ENCODE peak calls at places on chromosomes 1 and 21, in nine cellular contexts. P, C, K, D, G, I, A, U and X are unnamed samples.

GRCh38 chr1:177069489-177069888 is 95.0 kb downstream of the ASTN1 start:
- DNase-seq in I (no peak), U (no peak), D (no peak), P (no peak), K (no peak), G (no peak), C (no peak), A (no peak), X (no peak)

GRCh38 chr1:41650176-41650519 is 165.7 kb upstream of the EDN2 start:
- DNase-seq in G (no peak), A (no peak), D (no peak), P (peak), U (no peak), I (peak), C (no peak), K (no peak), X (no peak)

GRCh38 chr1:51790385-51790784 is 88.1 kb downstream of the NRDC start:
- DNase-seq in C (no peak), K (no peak), G (no peak), P (no peak), I (no peak), U (no peak), D (no peak), A (no peak), X (no peak)

GRCh38 chr1:183244466-183244865 is 58.4 kb downstream of the LAMC2 start:
- DNase-seq in C (no peak), A (no peak), P (no peak), K (peak), G (no peak), I (peak), D (peak), U (peak), X (no peak)

GRCh38 chr1:77832889-77833288 is 53.4 kb downstream of the MIGA1 start:
- DNase-seq in G (no peak), I (no peak), P (no peak), U (no peak), C (no peak), A (no peak), D (peak), K (peak), X (no peak)

GRCh38 chr21:43835061-43835460 is 30.0 kb upstream of the AGPAT3 start:
- DNase-seq in C (no peak), G (no peak), K (no peak), D (no peak), U (no peak), P (no peak), A (no peak), I (no peak), X (peak)

GRCh38 chr1:54239041-54239410 is 39.1 kb downstream of the MRPL37 start:
- DNase-seq in C (no peak), G (no peak), I (no peak), P (no peak), U (no peak), D (no peak), K (no peak), A (no peak), X (no peak)

GRCh38 chr1:91885716-91886506 is at the start of gene TGFBR3:
- DNase-seq in K (peak), A (peak), G (peak), I (peak), C (no peak), P (peak), U (peak), D (peak), X (peak)

GRCh38 chr1:23013657-23014056 is 2.0 kb downstream of the TEX46 start:
- DNase-seq in A (no peak), K (no peak), I (no peak), U (no peak), D (no peak), G (no peak), C (peak), P (no peak), X (peak)

GRCh38 chr1:16125088-16125470 is 30.8 kb downstream of the EPHA2 start:
- DNase-seq in G (no peak), P (no peak), K (no peak), D (no peak), C (no peak), A (no peak), I (no peak), U (no peak), X (no peak)

GRCh38 chr1:89069955-89070354 is 4.9 kb upstream of the GBP1 start:
- DNase-seq in G (no peak), A (no peak), P (no peak), C (peak), U (no peak), D (no peak), I (no peak), K (no peak), X (no peak)

GRCh38 chr1:229127301-229127700 is 143.6 kb upstream of the RAB4A start:
- DNase-seq in D (peak), A (no peak), P (peak), I (no peak), K (no peak), U (no peak), C (no peak), G (peak), X (peak)

GRCh38 chr1:197557302-197557701 is 218.0 kb downstream of the DENND1B start:
- DNase-seq in I (no peak), K (no peak), P (no peak), U (no peak), A (no peak), D (peak), G (no peak), C (no peak), X (no peak)

GRCh38 chr1:39436842-39437241 is 54.6 kb upstream of the BMP8A start:
- DNase-seq in U (no peak), I (no peak), P (no peak), A (no peak), D (no peak), G (no peak), C (no peak), K (no peak), X (no peak)

GRCh38 chr1:163866539-163866938 is 544.8 kb downstream of the NUF2 start:
- DNase-seq in C (no peak), U (no peak), D (no peak), K (no peak), P (no peak), A (no peak), G (no peak), I (no peak), X (no peak)

GRCh38 chr1:153498746-153499145 is 37.0 kb downstream of the S100A6 start:
- DNase-seq in A (no peak), K (no peak), P (no peak), U (no peak), D (peak), C (no peak), I (no peak), G (no peak), X (no peak)

GRCh38 chr1:228208831-228209524 is 1.1 kb downstream of the OBSCN start:
- DNase-seq in P (no peak), K (no peak), I (no peak), G (no peak), D (no peak), U (no peak), A (no peak), C (no peak), X (peak)

GRCh38 chr1:164685656-164686055 is 126.7 kb downstream of the PBX1 start:
- DNase-seq in C (no peak), I (no peak), P (no peak), G (no peak), A (no peak), K (no peak), D (no peak), U (no peak), X (no peak)

GRCh38 chr1:2517966-2518365 is 8.4 kb downstream of the PANK4 start:
- DNase-seq in I (no peak), P (no peak), C (no peak), K (no peak), D (no peak), G (no peak), U (no peak), A (no peak), X (no peak)

GRCh38 chr1:225201447-225201846 is 226.4 kb downstream of the LBR start:
- DNase-seq in D (no peak), K (no peak), G (no peak), C (no peak), A (no peak), P (no peak), I (no peak), U (no peak), X (no peak)

GRCh38 chr1:235270625-235271024 is 57.4 kb downstream of the ARID4B start:
- DNase-seq in P (no peak), A (no peak), K (peak), I (no peak), D (peak), U (no peak), G (no peak), C (no peak), X (no peak)

GRCh38 chr1:94807742-94808491 is 12.2 kb upstream of the SLC44A3 start:
- DNase-seq in G (peak), A (no peak), U (no peak), I (no peak), C (no peak), D (no peak), K (no peak), P (peak), X (no peak)

GRCh38 chr1:118142546-118142945 is 42.5 kb downstream of the SPAG17 start:
- DNase-seq in C (no peak), I (no peak), U (no peak), A (no peak), G (no peak), P (no peak), D (no peak), K (no peak), X (no peak)

GRCh38 chr1:57637155-57637554 is 213.3 kb upstream of the DAB1 start:
- DNase-seq in K (no peak), I (no peak), P (no peak), A (no peak), D (peak), U (no peak), C (no peak), G (no peak), X (no peak)

GRCh38 chr1:167683641-167684502 is 37.9 kb upstream of the MPZL1 start:
- DNase-seq in C (no peak), G (no peak), P (no peak), A (no peak), K (no peak), U (no peak), D (peak), I (no peak), X (no peak)

GRCh38 chr1:24679725-24680124 is 36.6 kb downstream of the SRRM1 start:
- DNase-seq in U (no peak), K (no peak), D (no peak), P (no peak), G (no peak), A (no peak), I (no peak), C (no peak), X (no peak)

GRCh38 chr1:89698624-89699023 is 65.7 kb downstream of the LRRC8C start:
- DNase-seq in G (no peak), U (no peak), P (no peak), A (no peak), C (no peak), D (no peak), I (no peak), K (no peak), X (no peak)

GRCh38 chr1:11645670-11646265 is 8.5 kb downstream of the FBXO2 start:
- DNase-seq in D (peak), K (no peak), G (peak), A (peak), C (peak), P (peak), I (peak), U (peak), X (peak)

GRCh38 chr1:11746092-11746491 is 10.2 kb downstream of the AGTRAP start:
- DNase-seq in P (no peak), A (no peak), G (no peak), D (no peak), I (no peak), C (no peak), U (no peak), K (no peak), X (no peak)

GRCh38 chr1:53278294-53278693 is 40.0 kb upstream of the MAGOH start:
- DNase-seq in P (peak), I (peak), D (peak), C (peak), K (no peak), G (peak), A (peak), U (peak), X (peak)

GRCh38 chr1:60283690-60284089 is 210.1 kb upstream of the C1orf87 start:
- DNase-seq in K (no peak), A (no peak), C (no peak), U (no peak), P (no peak), D (peak), I (no peak), G (no peak), X (no peak)

DNA sequence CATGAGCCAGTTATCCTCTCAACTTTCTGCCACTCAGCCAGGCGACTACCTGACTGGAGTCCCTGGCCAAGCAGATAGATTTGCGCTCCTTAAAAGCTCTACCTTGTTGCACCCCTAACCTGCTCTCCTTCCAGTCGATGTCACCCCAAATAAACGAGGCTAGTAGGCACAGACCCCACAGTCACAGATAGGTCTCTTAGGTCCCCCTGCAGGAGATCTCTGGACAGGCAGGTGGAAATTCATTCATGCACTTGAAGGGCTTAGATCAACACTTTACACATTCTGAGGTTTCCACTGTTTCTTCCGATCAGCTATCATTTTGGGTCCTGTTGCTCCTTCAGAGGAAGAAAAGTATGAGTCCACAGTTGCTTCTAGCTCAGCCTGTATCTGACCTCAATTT is 272.6 kb upstream of the FMN2 start:
- DNase-seq in K (no peak), I (no peak), G (no peak), U (no peak), C (peak), A (no peak), D (no peak), P (peak), X (no peak)
- TF ChIP-seq CTCF in K (no peak), I (no peak), G (no peak), U (no peak), C (no peak), A (no peak), D (no peak), P (peak), X (no peak)

GRCh38 chr21:45184869-45185268 is 102.8 kb downstream of the POFUT2 start:
- DNase-seq in U (no peak), D (no peak), P (no peak), K (no peak), I (no peak), C (no peak), G (no peak), A (no peak), X (no peak)

GRCh38 chr21:45180289-45180599 is 105.9 kb downstream of the ADARB1 start:
- DNase-seq in D (no peak), K (no peak), C (no peak), A (no peak), G (no peak), U (no peak), I (no peak), P (no peak), X (no peak)

GRCh38 chr21:45179568-45180288 is 105.3 kb downstream of the ADARB1 start:
- DNase-seq in C (no peak), I (no peak), U (no peak), K (no peak), D (no peak), A (no peak), G (no peak), P (no peak), X (no peak)

GRCh38 chr21:45183852-45184251 is 103.8 kb downstream of the POFUT2 start:
- DNase-seq in P (no peak), D (no peak), K (no peak), G (no peak), U (no peak), A (no peak), C (no peak), I (no peak), X (no peak)

DNA sequence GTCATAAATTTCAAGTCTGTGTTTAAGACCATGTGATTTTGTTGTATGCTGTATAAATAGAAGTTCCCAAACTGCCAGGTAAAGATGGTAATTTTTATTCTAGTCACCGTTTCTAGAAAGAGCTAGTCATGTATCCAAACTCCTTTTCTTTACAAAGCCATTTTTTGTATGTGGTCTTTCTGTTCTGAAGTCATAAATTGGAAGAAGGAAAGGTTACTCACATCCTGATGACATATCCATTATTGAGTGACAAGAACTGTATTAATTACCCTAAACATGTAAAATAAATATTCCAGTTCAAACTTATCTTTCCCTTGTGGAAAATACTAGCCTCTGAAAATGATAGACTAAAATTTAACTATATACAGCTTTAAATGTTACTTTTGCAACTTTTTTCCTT is 104.7 kb downstream of the POFUT2 start:
- DNase-seq in U (no peak), K (no peak), D (no peak), I (no peak), P (no peak), C (no peak), A (no peak), G (no peak), X (no peak)
- TF ChIP-seq CTCF in U (no peak), K (no peak), D (no peak), I (no peak), P (no peak), C (no peak), A (no peak), G (no peak), X (no peak)

DNA sequence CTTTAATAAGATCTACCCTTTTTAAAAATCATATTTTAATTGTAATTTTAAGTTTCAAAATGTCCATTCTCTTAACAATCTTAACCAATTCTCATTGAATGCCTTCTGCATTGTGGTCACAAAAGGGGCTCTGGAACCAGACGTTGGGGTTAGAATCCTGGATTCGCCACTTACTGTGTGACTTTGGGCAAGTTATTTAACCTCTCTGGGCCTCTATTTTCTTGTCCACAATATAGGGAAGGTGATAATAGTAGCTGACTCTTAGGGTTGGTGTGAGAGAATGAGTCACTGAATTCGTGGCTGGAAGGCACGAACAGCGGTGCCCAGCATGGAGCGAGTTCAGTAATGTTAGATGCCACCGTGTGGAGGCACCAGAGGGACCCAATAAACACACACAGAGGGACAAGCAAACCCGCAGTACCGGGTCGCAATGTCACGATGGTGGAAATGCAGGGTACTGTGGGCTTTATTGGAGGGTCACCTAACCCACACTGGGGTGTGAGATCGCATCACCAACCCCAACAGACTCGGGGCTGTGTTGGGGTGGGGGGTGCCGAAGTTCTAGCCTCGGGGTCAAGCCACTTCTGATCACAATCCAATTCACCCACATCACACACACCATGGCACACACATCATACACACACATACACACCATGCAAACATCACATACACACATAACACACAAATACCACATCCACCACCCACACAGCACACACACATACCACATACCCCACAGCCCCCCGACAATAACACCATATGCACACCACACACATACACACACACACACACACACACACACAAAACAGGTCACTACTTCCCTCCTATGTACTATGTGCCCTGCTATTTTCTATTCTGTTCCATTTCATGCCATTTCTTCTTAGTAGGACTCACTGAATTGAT is 27.0 kb upstream of the IFNAR2 start:
- DNase-seq in G (peak), K (no peak), A (no peak), P (peak), I (no peak), D (no peak), C (no peak), U (no peak), X (no peak)
- TF ChIP-seq CTCF in G (no peak), K (no peak), A (no peak), P (no peak), I (no peak), D (no peak), C (no peak), U (no peak), X (no peak)

DNA sequence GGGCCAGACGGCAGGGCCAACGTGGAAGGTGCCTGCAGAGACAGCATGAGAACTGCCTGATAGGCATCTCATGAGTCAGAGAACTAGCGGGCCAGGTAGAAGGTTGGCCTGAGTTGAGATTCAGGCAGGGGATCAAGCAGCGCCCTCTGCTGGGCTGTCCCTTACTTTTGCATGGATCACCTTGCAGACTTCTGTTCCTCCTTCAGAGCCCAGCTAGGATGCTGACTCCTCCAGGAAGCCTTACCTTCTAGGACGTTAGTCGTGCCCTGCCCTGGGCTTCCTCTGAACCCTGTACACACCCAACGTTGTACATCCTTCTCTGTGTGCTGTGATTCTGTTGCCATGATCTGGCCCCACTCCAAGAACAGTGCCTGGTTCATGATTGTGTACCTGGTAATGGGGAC is 231.3 kb upstream of the VAMP3 start:
- DNase-seq in P (peak), A (no peak), G (peak), I (no peak), D (peak), U (no peak), K (no peak), C (no peak), X (no peak)
- TF ChIP-seq CTCF in P (peak), A (no peak), G (peak), I (no peak), D (peak), U (no peak), K (peak), C (peak), X (no peak)

GRCh38 chr1:107147813-107148212 is 7.0 kb downstream of the NTNG1 start:
- DNase-seq in G (no peak), C (no peak), U (no peak), D (no peak), P (no peak), A (no peak), K (no peak), I (no peak), X (no peak)

GRCh38 chr1:107152332-107152731 is 11.5 kb downstream of the NTNG1 start:
- DNase-seq in P (no peak), I (no peak), U (no peak), C (no peak), A (no peak), D (no peak), K (no peak), G (no peak), X (no peak)

DNA sequence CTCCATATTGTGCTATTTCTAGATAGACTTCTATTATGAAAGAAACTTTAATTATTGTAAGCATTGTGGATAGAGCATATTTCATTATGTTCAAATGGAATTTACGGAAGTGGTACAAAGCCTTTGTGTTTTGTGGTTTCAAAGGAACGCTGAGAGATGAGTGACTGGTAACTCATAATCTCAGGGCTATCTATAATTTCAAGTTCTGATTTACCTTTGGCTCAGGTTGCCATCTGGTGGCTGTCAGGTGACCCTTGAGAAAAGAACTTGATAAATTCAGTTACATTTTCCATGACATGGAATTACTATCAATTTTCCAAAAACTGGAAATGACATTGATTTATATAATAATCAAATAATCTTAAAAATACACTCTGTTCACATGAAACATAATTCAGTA is 12.2 kb downstream of the NTNG1 start:
- DNase-seq in C (peak), D (no peak), U (no peak), K (no peak), G (peak), I (no peak), P (no peak), A (no peak), X (no peak)
- TF ChIP-seq CTCF in C (peak), D (no peak), U (no peak), K (no peak), G (no peak), I (no peak), P (no peak), A (peak), X (no peak)

GRCh38 chr1:76381450-76382108 is 307.0 kb downstream of the ST6GALNAC3 start:
- DNase-seq in G (no peak), D (peak), P (no peak), U (no peak), A (no peak), K (no peak), C (no peak), I (no peak), X (no peak)
- TF ChIP-seq CTCF in G (no peak), D (no peak), P (no peak), U (no peak), A (no peak), K (no peak), C (no peak), I (no peak), X (no peak)

GRCh38 chr1:27403065-27403726 is 10.8 kb downstream of the GPR3 start:
- DNase-seq in C (peak), I (peak), D (peak), U (peak), K (no peak), P (peak), G (no peak), A (no peak), X (peak)
- TF ChIP-seq CTCF in C (peak), I (no peak), D (peak), U (no peak), K (no peak), P (peak), G (no peak), A (peak), X (peak)